ENCODE peak calls at places on chromosomes 5 and 9, in five cellular contexts. E is breast epithelium, V is islet precursor cell, T is MCF 10A, J is progenitor cell of endocrine pancreas. I is an unnamed sample.
A peak's percentile ranks its signal among the peaks of the same experiment; 100 is the strongest.

GRCh38 chr9:18393340-18394130 is 80.4 kb upstream of the ADAMTSL1 start:
- DNase-seq in E (peak; percentile 67), V (peak; percentile 56), T (peak; percentile 99), J (no peak), I (no peak)

GRCh38 chr5:132268698-132269551 is 11.4 kb downstream of the PDLIM4 start:
- DNase-seq in E (no peak), V (peak; percentile 59), T (no peak), J (no peak), I (no peak)

GRCh38 chr5:59416441-59416840 is 477.1 kb downstream of the PDE4D start:
- DNase-seq in E (no peak), V (no peak), T (no peak), J (no peak), I (no peak)

GRCh38 chr5:136984772-136985455 is 514.2 kb downstream of the SPOCK1 start:
- DNase-seq in E (no peak), V (no peak), T (no peak), J (no peak), I (no peak)

GRCh38 chr9:123318192-123318591 is 37.8 kb upstream of the CRB2 start:
- DNase-seq in E (no peak), V (peak; percentile 43), T (no peak), J (no peak), I (no peak)

GRCh38 chr9:116234091-116234490 is 80.5 kb downstream of the PAPPA start:
- DNase-seq in E (no peak), V (peak; percentile 98), T (peak; percentile 90), J (no peak), I (peak; percentile 58)

GRCh38 chr9:100277166-100277979 is 75.4 kb downstream of the TEX10 start:
- DNase-seq in E (no peak), V (no peak), T (peak; percentile 26), J (no peak), I (no peak)

GRCh38 chr9:137760426-137760825 is 117.2 kb upstream of the CACNA1B start:
- DNase-seq in E (no peak), V (no peak), T (no peak), J (no peak), I (no peak)

GRCh38 chr5:83864652-83865051 is 144.0 kb upstream of the HAPLN1 start:
- DNase-seq in E (no peak), V (no peak), T (no peak), J (no peak), I (no peak)

GRCh38 chr9:123069010-123069481 is 35.6 kb downstream of the GPR21 start:
- DNase-seq in E (no peak), V (no peak), T (peak; percentile 52), J (no peak), I (no peak)

GRCh38 chr5:143135832-143136551 is 267.5 kb downstream of the NR3C1 start:
- DNase-seq in E (no peak), V (no peak), T (no peak), J (no peak), I (no peak)

GRCh38 chr5:14143843-14144585 is 872 bp downstream of the TRIO start:
- DNase-seq in E (peak; percentile 32), V (no peak), T (peak; percentile 49), J (peak; percentile 22), I (peak; percentile 76)

GRCh38 chr9:37119360-37119759 is 1.0 kb upstream of the ZCCHC7 start:
- DNase-seq in E (no peak), V (no peak), T (peak; percentile 0), J (no peak), I (no peak)

GRCh38 chr5:77101298-77101697 is 14.2 kb upstream of the ZBED3 start:
- DNase-seq in E (no peak), V (no peak), T (peak; percentile 75), J (no peak), I (no peak)

GRCh38 chr9:116152390-116152789 is 1.2 kb upstream of the PAPPA start:
- DNase-seq in E (no peak), V (no peak), T (peak; percentile 53), J (no peak), I (no peak)

GRCh38 chr5:125536582-125536981 is 790.1 kb upstream of the ZNF608 start:
- DNase-seq in E (no peak), V (no peak), T (peak; percentile 37), J (no peak), I (no peak)

GRCh38 chr5:145385276-145385675 is 449.9 kb downstream of the PRELID2 start:
- DNase-seq in E (no peak), V (no peak), T (no peak), J (no peak), I (no peak)

GRCh38 chr9:125784286-125785049 is 37.3 kb downstream of the PBX3 start:
- DNase-seq in E (no peak), V (no peak), T (no peak), J (no peak), I (no peak)

GRCh38 chr5:171311698-171312083 is 2.6 kb downstream of the TLX3 start:
- DNase-seq in E (no peak), V (no peak), T (no peak), J (no peak), I (no peak)

GRCh38 chr5:1047332-1047965 is 38.8 kb downstream of the NKD2 start:
- DNase-seq in E (no peak), V (no peak), T (no peak), J (no peak), I (no peak)

GRCh38 chr5:2756211-2756746 is 4.8 kb upstream of the IRX2 start:
- DNase-seq in E (peak; percentile 67), V (peak; percentile 92), T (no peak), J (no peak), I (peak; percentile 93)

GRCh38 chr9:14883310-14883944 is 26.8 kb downstream of the FREM1 start:
- DNase-seq in E (no peak), V (no peak), T (no peak), J (no peak), I (no peak)

GRCh38 chr9:89400398-89401116 is 82.3 kb downstream of the SECISBP2 start:
- DNase-seq in E (no peak), V (no peak), T (no peak), J (no peak), I (no peak)

GRCh38 chr5:80957031-80957761 is 3.0 kb upstream of the RASGRF2 start:
- DNase-seq in E (no peak), V (no peak), T (peak; percentile 53), J (no peak), I (peak; percentile 73)

GRCh38 chr9:121561385-121562222 is 62.0 kb upstream of the GGTA1 start:
- DNase-seq in E (no peak), V (no peak), T (peak; percentile 29), J (no peak), I (no peak)

GRCh38 chr9:121972501-121972981 is 120.6 kb downstream of the TTLL11 start:
- DNase-seq in E (peak; percentile 76), V (peak; percentile 80), T (peak; percentile 95), J (no peak), I (no peak)

GRCh38 chr9:74951725-74952151 is 974 bp downstream of the C9orf40 start:
- DNase-seq in E (peak; percentile 23), V (peak; percentile 69), T (peak; percentile 39), J (peak; percentile 20), I (peak; percentile 78)

GRCh38 chr5:66407739-66408138 is 188.5 kb upstream of the MAST4 start:
- DNase-seq in E (no peak), V (no peak), T (no peak), J (no peak), I (no peak)

GRCh38 chr9:16846986-16847385 is 23.5 kb downstream of the BNC2 start:
- DNase-seq in E (no peak), V (no peak), T (no peak), J (no peak), I (no peak)